ENCODE peak calls at places on chromosomes 4 and X, in nine cellular contexts. K is suprapubic skin, W is transverse colon, F is prostate gland, P is upper lobe of left lung, G is HepG2, C is stomach, X is sigmoid colon, Y is SK-N-SH. I is an unnamed sample.

GRCh38 chr4:164748375-164748774 is 5.6 kb upstream of the SMIM31 start:
- DNase-seq in Y (peak; percentile 13), P (no peak), X (no peak), W (no peak), C (no peak), F (no peak), K (no peak), G (peak; percentile 3), I (peak; percentile 13)

GRCh38 chr4:64230709-64231310 is 178.4 kb downstream of the TECRL start:
- DNase-seq in W (no peak), K (no peak), F (no peak), P (no peak), C (no peak), X (no peak), G (no peak), Y (peak; percentile 3), I (peak; percentile 8)

GRCh38 chr4:94653095-94653649 is 104.6 kb upstream of the BMPR1B start:
- DNase-seq in F (no peak), K (no peak), W (no peak), X (no peak), G (no peak), Y (peak; percentile 69), P (no peak), C (no peak), I (no peak)

GRCh38 chr4:123037809-123038208 is 115.4 kb upstream of the NUDT6 start:
- DNase-seq in C (no peak), Y (no peak), G (peak; percentile 84), W (no peak), K (no peak), P (no peak), X (no peak), F (no peak), I (no peak)

GRCh38 chr4:30716158-30716557 is 4.0 kb upstream of the PCDH7 start:
- DNase-seq in F (no peak), G (peak; percentile 2), X (no peak), Y (peak; percentile 40), C (no peak), W (no peak), K (no peak), P (no peak), I (peak; percentile 72)

GRCh38 chr4:74433541-74434172 is 11.3 kb upstream of the AREG start:
- DNase-seq in K (no peak), F (no peak), P (no peak), Y (peak; percentile 8), G (peak; percentile 69), X (no peak), W (no peak), C (no peak), I (no peak)

GRCh38 chr4:150009533-150009932 is 68.7 kb upstream of the DCLK2 start:
- DNase-seq in C (no peak), X (no peak), K (no peak), Y (no peak), W (no peak), F (no peak), P (no peak), G (no peak), I (no peak)

GRCh38 chrX:139120760-139121159 is 409.2 kb upstream of the FGF13 start:
- DNase-seq in K (no peak), P (no peak), G (no peak), Y (no peak), W (no peak), C (no peak), X (no peak), F (no peak), I (no peak)

GRCh38 chr4:35525192-35525978 is 718.9 kb downstream of the ARAP2 start:
- DNase-seq in Y (no peak), W (no peak), K (no peak), X (no peak), P (no peak), F (no peak), C (no peak), G (no peak), I (no peak)

GRCh38 chr4:81410695-81411094 is 61.0 kb downstream of the RASGEF1B start:
- DNase-seq in F (no peak), C (no peak), Y (no peak), W (no peak), P (no peak), K (no peak), X (no peak), G (no peak), I (no peak)

GRCh38 chr4:6674500-6675149 is 19.1 kb upstream of the S100P start:
- DNase-seq in P (peak; percentile 60), X (no peak), K (no peak), C (peak; percentile 58), F (peak; percentile 63), Y (peak; percentile 62), W (peak; percentile 64), G (peak; percentile 60), I (peak; percentile 63)

GRCh38 chrX:151713859-151714258 is 2.0 kb upstream of the FATE1 start:
- DNase-seq in F (no peak), W (no peak), X (no peak), G (peak; percentile 0), K (peak; percentile 28), Y (peak; percentile 48), P (no peak), C (no peak), I (peak; percentile 2)

GRCh38 chr4:120520761-120521160 is 401.8 kb downstream of the PRDM5 start:
- DNase-seq in P (no peak), F (no peak), K (no peak), W (no peak), G (no peak), Y (no peak), C (no peak), X (no peak), I (no peak)

GRCh38 chr4:120517966-120518365 is 404.6 kb downstream of the PRDM5 start:
- DNase-seq in K (no peak), W (peak; percentile 29), P (no peak), G (peak; percentile 9), X (peak; percentile 84), Y (peak; percentile 9), F (peak; percentile 7), C (no peak), I (peak; percentile 63)
- TF ChIP-seq POLR2AphosphoS5 in K (no peak), W (peak; percentile 67), P (no peak), G (no peak), X (peak; percentile 88), Y (no peak), F (no peak), C (no peak), I (no peak)

GRCh38 chr4:1682860-1683259 is 1.3 kb downstream of the FAM53A start:
- DNase-seq in F (no peak), G (no peak), P (no peak), K (no peak), X (no peak), Y (no peak), C (no peak), W (no peak), I (no peak)

GRCh38 chr4:1685604-1686150 is 1.6 kb upstream of the FAM53A start:
- DNase-seq in C (no peak), P (no peak), K (no peak), Y (no peak), G (no peak), F (no peak), W (no peak), X (no peak), I (no peak)

GRCh38 chr4:1684756-1685603 is 867 bp upstream of the FAM53A start:
- DNase-seq in K (peak; percentile 72), W (peak; percentile 32), Y (no peak), G (no peak), X (no peak), F (no peak), P (no peak), C (no peak), I (no peak)

GRCh38 chr4:1683371-1683902 is 676 bp downstream of the FAM53A start:
- DNase-seq in C (no peak), X (peak; percentile 86), W (peak; percentile 27), G (no peak), P (no peak), F (no peak), K (no peak), Y (no peak), I (no peak)

GRCh38 chr4:1683903-1684755 is at the start of gene FAM53A:
- DNase-seq in W (peak; percentile 96), C (peak; percentile 97), P (peak; percentile 95), G (peak; percentile 58), X (peak; percentile 95), F (peak; percentile 89), K (peak; percentile 94), Y (peak; percentile 99), I (peak; percentile 57)
- TF ChIP-seq POLR2AphosphoS5 in W (no peak), C (no peak), P (no peak), G (no peak), X (no peak), F (no peak), K (no peak), Y (no peak), I (peak; percentile 77)

DNA sequence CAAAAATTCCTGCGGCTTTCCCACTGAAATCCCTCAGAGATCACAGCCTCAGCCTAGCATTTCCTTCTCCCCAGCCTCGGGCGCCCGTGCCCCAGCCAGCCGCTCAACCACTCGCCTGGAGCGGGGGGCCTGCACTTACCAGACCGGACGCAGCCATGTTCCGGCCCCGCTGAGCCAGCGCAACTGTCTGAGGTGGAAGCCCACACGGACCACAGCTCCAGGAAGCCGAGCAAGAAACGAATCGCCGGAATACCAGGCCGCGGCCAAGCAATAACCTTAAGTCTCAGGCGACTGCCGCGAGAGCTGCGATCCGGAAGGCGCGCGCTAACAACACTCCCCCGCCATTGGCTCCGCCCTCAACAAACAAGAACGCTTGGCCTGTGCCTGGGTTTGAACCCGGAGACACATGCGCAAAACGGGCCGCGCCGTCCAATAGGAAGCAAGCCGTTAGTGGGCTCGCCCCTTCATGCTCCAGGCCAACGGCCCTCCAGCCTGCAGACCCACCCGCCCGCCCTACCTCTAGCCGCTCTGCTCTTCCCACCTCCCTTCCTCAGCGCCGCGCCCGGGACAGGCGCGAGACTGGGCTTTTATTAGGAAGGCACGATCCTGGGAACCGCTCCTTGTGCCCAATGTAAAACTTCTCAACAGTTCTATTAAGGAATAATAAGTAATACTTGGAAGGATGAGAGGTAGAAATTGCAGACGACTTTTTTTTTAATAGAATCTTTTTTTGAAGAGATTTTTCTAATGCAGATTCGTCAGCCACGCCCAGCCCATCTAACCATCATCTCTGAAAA is at the start of gene CENPC:
- DNase-seq in G (peak; percentile 96), C (peak; percentile 96), F (peak; percentile 95), K (peak; percentile 98), X (peak; percentile 99), W (peak; percentile 97), Y (peak; percentile 91), P (peak; percentile 98), I (peak; percentile 94)
- TF ChIP-seq POLR2AphosphoS5 in G (peak; percentile 84), C (peak; percentile 64), F (peak; percentile 91), K (peak; percentile 54), X (peak; percentile 87), W (peak; percentile 95), Y (peak; percentile 93), P (peak; percentile 88), I (peak; percentile 91)

DNA sequence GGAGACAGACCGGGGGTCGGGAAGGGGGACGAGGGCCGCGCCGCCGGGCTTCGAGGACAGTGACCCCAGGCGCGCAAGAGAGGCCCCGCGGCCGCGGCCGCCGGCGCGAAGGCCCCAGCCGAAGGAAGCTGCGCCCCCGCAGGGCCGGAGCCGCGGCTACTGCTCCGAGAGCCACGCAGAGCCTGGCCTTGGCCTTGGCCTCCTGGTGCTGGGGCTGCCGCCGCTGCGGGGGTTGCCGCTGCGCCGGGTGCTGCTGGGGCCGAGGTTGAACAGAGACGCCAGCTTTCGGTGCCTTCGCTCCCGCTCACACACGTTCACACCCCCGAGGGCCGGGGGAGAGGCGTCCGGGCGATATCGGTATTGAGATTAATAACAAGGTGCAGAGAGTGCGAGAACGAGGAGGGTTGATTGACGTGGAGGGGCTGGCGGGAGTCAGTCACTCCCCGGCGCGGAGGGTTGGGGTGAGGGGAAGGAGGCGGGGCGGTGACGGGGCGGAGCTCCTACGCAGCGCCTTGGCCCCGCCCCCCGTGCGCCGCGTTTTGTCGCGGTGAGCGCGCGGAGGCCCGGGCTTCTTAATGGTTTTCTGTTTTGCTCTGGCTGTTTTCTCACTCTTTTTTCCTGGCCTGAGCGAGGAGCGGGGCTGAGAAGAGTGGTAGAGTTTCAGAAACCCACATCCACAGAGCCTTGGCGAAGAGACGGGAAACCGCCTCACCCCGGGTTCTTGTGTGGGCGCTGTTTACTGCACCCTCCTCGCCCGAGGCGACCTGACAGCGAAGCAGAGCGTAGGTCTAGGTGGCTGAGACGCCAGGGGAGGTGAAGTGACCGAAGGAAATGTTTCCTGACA is 890 bp upstream of the CNOT6L start:
- DNase-seq in F (peak; percentile 95), C (peak; percentile 95), P (peak; percentile 95), W (peak; percentile 96), Y (peak; percentile 94), K (peak; percentile 94), G (peak; percentile 52), X (peak; percentile 94), I (peak; percentile 62)
- TF ChIP-seq POLR2AphosphoS5 in F (peak; percentile 93), C (peak; percentile 29), P (peak; percentile 84), W (peak; percentile 96), Y (peak; percentile 63), K (no peak), G (peak; percentile 83), X (peak; percentile 92), I (peak; percentile 94)

I was measured in HCT116.